ENCODE peak calls at places on chromosomes 16 and 17, in eight cellular contexts. X, O, P, H, J, Z, E and B are unnamed samples.

GRCh38 chr17:75683467-75684041 is 16.4 kb downstream of the SAP30BP start:
- DNase-seq in J (no peak), H (no peak), P (peak), O (no peak), E (peak), X (peak), Z (no peak), B (peak)

GRCh38 chr17:6365187-6365943 is 69.6 kb downstream of the AIPL1 start:
- DNase-seq in O (no peak), J (peak), E (no peak), Z (no peak), P (peak), H (no peak), X (peak), B (no peak)

GRCh38 chr17:1058423-1059130 is 61.6 kb downstream of the TIMM22 start:
- DNase-seq in O (peak), P (peak), Z (no peak), H (peak), E (peak), J (peak), X (peak), B (peak)

GRCh38 chr16:14650629-14651028 is 17.9 kb downstream of the BFAR start:
- DNase-seq in Z (no peak), O (no peak), J (no peak), P (no peak), E (no peak), H (no peak), X (no peak), B (no peak)

GRCh38 chr17:76582660-76583059 is 3.0 kb downstream of the ST6GALNAC2 start:
- DNase-seq in J (no peak), O (no peak), X (no peak), Z (no peak), H (no peak), E (no peak), P (no peak), B (no peak)

GRCh38 chr17:2749058-2749783 is at the start of gene CCDC92B:
- DNase-seq in E (no peak), X (no peak), P (no peak), H (peak), Z (no peak), J (peak), O (peak), B (no peak)

GRCh38 chr16:72856797-72857196 is 191.1 kb downstream of the ZFHX3 start:
- DNase-seq in H (peak), P (peak), O (peak), Z (no peak), X (no peak), E (peak), J (peak), B (peak)

GRCh38 chr16:17275989-17276530 is 194.7 kb downstream of the XYLT1 start:
- DNase-seq in P (no peak), Z (no peak), E (no peak), H (no peak), X (no peak), J (no peak), O (no peak), B (no peak)

GRCh38 chr17:21374455-21375161 is 1.5 kb upstream of the KCNJ12 start:
- DNase-seq in E (no peak), H (no peak), P (no peak), X (no peak), J (no peak), O (no peak), Z (no peak), B (no peak)

GRCh38 chr16:3058173-3059030 is 7.0 kb upstream of the IL32 start:
- DNase-seq in Z (no peak), O (peak), J (peak), E (peak), H (peak), P (no peak), X (no peak), B (peak)

GRCh38 chr16:69848635-69849545 is 86.8 kb downstream of the WWP2 start:
- DNase-seq in P (no peak), O (no peak), H (no peak), J (no peak), Z (no peak), E (no peak), X (peak), B (no peak)

GRCh38 chr16:88764080-88764479 is 20.9 kb downstream of the PIEZO1 start:
- DNase-seq in O (no peak), J (no peak), H (no peak), Z (no peak), P (no peak), X (no peak), E (no peak), B (no peak)

GRCh38 chr17:58244958-58245357 is 6.6 kb downstream of the LPO start:
- DNase-seq in E (no peak), P (no peak), H (no peak), J (no peak), X (no peak), Z (no peak), O (no peak), B (no peak)

GRCh38 chr17:72466199-72466598 is 345.4 kb downstream of the SOX9 start:
- DNase-seq in O (no peak), J (no peak), H (no peak), X (peak), Z (peak), P (peak), E (peak), B (no peak)

GRCh38 chr16:17657037-17657436 is 186.3 kb upstream of the XYLT1 start:
- DNase-seq in O (no peak), P (no peak), J (peak), Z (no peak), H (peak), E (no peak), X (no peak), B (no peak)

GRCh38 chr17:67517335-67517734 is 140.3 kb downstream of the PITPNC1 start:
- DNase-seq in P (no peak), J (no peak), E (no peak), X (no peak), H (no peak), O (no peak), Z (no peak), B (no peak)

GRCh38 chr16:52546291-52546941 is 527 bp downstream of the TOX3 start:
- DNase-seq in X (no peak), O (peak), J (peak), Z (no peak), P (no peak), E (no peak), H (peak), B (no peak)

GRCh38 chr17:67518881-67519280 is 141.8 kb downstream of the PITPNC1 start:
- DNase-seq in J (no peak), H (no peak), X (no peak), Z (no peak), E (no peak), P (no peak), O (no peak), B (no peak)

GRCh38 chr17:40065041-40065770 is 2.4 kb downstream of the THRA start:
- DNase-seq in X (peak), J (no peak), H (no peak), O (peak), Z (no peak), P (no peak), E (no peak), B (no peak)

GRCh38 chr16:89326721-89327120 is 109.2 kb downstream of the ZNF778 start:
- DNase-seq in O (no peak), X (no peak), P (no peak), Z (no peak), H (peak), J (no peak), E (no peak), B (no peak)

GRCh38 chr17:78120971-78121800 is 7.4 kb downstream of the TMC6 start:
- DNase-seq in J (no peak), E (no peak), H (no peak), P (no peak), O (no peak), Z (no peak), X (no peak), B (no peak)

GRCh38 chr17:13484020-13484419 is 117.7 kb downstream of the HS3ST3A1 start:
- DNase-seq in P (no peak), X (peak), J (no peak), Z (no peak), H (no peak), E (no peak), O (no peak), B (no peak)

GRCh38 chr16:1941162-1941923 is 1.7 kb downstream of the MSRB1 start:
- DNase-seq in J (no peak), E (peak), X (no peak), P (no peak), H (peak), O (peak), Z (no peak), B (no peak)

GRCh38 chr17:48843172-48843900 is 12.5 kb downstream of the CALCOCO2 start:
- DNase-seq in X (peak), P (no peak), E (no peak), H (no peak), O (no peak), J (no peak), Z (no peak), B (no peak)

GRCh38 chr16:1933097-1933661 is 9.8 kb downstream of the MSRB1 start:
- DNase-seq in J (no peak), X (no peak), H (no peak), E (no peak), O (peak), Z (no peak), P (no peak), B (no peak)

GRCh38 chr17:28381141-28381825 is 9.8 kb downstream of the SARM1 start:
- DNase-seq in H (peak), X (no peak), E (no peak), P (no peak), Z (no peak), J (peak), O (no peak), B (no peak)

DNA sequence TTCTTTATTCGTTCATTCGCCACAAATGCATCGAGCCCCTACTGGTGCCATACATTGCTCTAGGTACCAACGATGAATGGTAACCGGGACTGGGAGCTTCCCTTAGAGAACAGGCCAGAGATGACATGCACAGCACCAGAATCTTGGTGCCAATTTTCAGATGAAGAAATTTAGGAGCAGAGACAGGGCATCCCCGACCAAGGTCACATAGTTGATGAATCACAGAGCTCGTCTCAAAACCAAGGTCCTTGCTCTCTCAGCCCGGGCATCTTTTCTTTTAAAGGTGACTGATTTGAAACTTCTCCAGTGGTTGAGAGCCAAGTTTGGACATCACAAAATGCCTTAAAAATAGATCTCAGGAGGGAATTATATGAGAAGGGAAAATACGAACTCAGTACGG is 73.2 kb upstream of the C16orf82 start:
- DNase-seq in P (no peak), E (no peak), J (no peak), H (no peak), O (no peak), X (no peak), Z (no peak), B (no peak)
- TF ChIP-seq USF2 in P (no peak), E (no peak), J (no peak), H (no peak), O (no peak), X (no peak), Z (no peak), B (no peak)

GRCh38 chr17:42842286-42842685 is 2.1 kb upstream of the AOC2 start:
- DNase-seq in J (no peak), O (no peak), P (no peak), H (no peak), E (no peak), X (peak), Z (no peak), B (no peak)

GRCh38 chr17:42844271-42844670 is at the start of gene AOC2:
- DNase-seq in E (no peak), H (no peak), X (no peak), P (no peak), O (no peak), J (no peak), Z (no peak), B (no peak)

GRCh38 chr17:42845556-42845917 is 1.2 kb downstream of the AOC2 start:
- DNase-seq in X (no peak), Z (no peak), E (no peak), O (no peak), J (no peak), P (no peak), H (no peak), B (no peak)

GRCh38 chr17:42844761-42845555 is 578 bp downstream of the AOC2 start:
- DNase-seq in H (no peak), E (no peak), J (no peak), O (no peak), X (no peak), Z (no peak), P (no peak), B (no peak)

DNA sequence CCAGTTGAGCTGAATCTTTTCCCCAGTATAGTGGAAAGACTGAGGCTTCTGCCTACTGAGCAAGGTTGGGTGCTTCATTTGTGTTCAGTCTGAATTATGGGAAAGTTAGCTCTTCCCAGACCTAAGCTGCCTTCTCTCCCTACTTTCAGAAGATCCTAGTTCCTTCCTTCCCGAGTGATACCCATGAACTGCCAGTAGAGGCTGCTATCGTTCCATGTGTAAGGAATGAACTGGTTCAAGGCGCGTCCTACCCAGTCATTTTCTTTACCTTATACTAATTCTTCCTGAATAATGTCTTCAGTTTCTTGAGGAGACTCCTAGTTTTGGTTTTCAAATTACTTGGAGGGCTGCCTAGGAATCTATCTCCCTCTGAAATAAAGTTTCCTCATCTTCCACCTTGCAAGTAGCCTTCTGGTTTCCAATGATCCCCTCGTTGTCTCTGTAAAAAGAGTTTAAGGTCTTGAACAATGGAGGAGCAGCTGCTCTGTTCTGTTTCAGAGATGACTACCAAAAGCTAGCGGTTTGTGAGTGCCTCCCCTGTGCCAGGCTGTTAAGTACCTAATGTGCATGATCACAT is 934 bp upstream of the AOC2 start:
- DNase-seq in O (peak), Z (no peak), J (no peak), H (peak), E (peak), P (peak), X (peak), B (peak)
- TF ChIP-seq USF2 in O (no peak), Z (no peak), J (no peak), H (no peak), E (no peak), P (no peak), X (no peak), B (no peak)

GRCh38 chr16:85613609-85614337 is 651 bp downstream of the GSE1 start:
- DNase-seq in Z (no peak), P (peak), H (peak), E (peak), O (peak), X (no peak), J (peak), B (peak)
- TF ChIP-seq USF2 in Z (no peak), P (no peak), H (no peak), E (no peak), O (no peak), X (no peak), J (no peak), B (no peak)

DNA sequence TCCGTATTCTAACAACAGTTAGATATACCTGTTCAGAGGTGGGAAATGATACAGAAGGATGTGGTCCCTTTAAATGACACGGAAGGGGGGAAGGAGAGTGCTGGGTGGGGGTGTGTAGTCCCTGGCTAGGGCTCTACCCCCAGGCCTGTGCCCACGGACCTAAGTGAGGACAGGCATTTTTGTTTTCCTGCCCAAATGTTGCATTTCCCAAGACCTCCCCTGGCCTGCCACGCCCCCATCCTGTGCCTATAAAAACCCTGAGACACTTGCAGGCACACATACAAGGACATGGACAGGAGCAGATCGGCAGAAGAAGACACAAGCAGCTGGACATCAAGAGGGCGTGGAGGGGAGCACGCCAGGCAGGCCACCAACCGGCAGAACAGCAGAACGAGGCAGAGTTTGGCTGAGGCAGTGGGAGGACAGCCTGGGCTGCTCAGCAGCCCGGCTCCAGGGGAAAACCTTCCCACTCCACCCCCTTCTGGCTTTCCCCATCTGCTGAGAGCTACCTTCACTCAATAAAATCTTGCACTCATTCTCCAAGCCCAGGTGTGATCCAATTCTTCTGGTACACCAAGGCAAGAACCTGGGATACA is 13.3 kb upstream of the MPP2 start:
- DNase-seq in E (no peak), P (no peak), O (no peak), Z (no peak), X (no peak), J (no peak), H (no peak), B (no peak)
- TF ChIP-seq USF2 in E (no peak), P (no peak), O (no peak), Z (no peak), X (no peak), J (no peak), H (no peak), B (no peak)

GRCh38 chr16:58128721-58129096 is 472 bp downstream of the CFAP20 start:
- DNase-seq in J (peak), P (no peak), H (peak), E (no peak), Z (no peak), O (peak), X (no peak), B (peak)
- TF ChIP-seq USF2 in J (no peak), P (no peak), H (no peak), E (no peak), Z (no peak), O (no peak), X (no peak), B (no peak)